ENCODE peak calls at places on chromosomes 2 and 18, in five cellular contexts. One of them, this sample, is unnamed.

GRCh38 chr2:220270506-220271070 is 643.2 kb downstream of the SLC4A3 start:
- DNase-seq in suprapubic skin: no peak
- DNase-seq in HFF-Myc: no peak
- DNase-seq in BE2C: no peak
- DNase-seq in astrocyte: no peak
- DNase-seq in this sample: no peak

GRCh38 chr2:112817082-112817481 is 19.5 kb downstream of the IL1B start:
- DNase-seq in suprapubic skin: no peak
- DNase-seq in BE2C: no peak
- DNase-seq in astrocyte: no peak
- DNase-seq in HFF-Myc: no peak
- DNase-seq in this sample: no peak

GRCh38 chr2:68196120-68196716 is 38.5 kb downstream of the PNO1 start:
- DNase-seq in astrocyte: peak
- DNase-seq in suprapubic skin: no peak
- DNase-seq in HFF-Myc: no peak
- DNase-seq in BE2C: no peak
- DNase-seq in this sample: no peak

GRCh38 chr2:65545818-65546217 is 113.4 kb upstream of the SPRED2 start:
- DNase-seq in HFF-Myc: no peak
- DNase-seq in BE2C: no peak
- DNase-seq in suprapubic skin: no peak
- DNase-seq in astrocyte: peak
- DNase-seq in this sample: no peak

GRCh38 chr2:102094917-102095316 is 47.6 kb upstream of the IL1R1 start:
- DNase-seq in astrocyte: peak
- DNase-seq in suprapubic skin: no peak
- DNase-seq in BE2C: no peak
- DNase-seq in HFF-Myc: peak
- DNase-seq in this sample: no peak

GRCh38 chr18:75276813-75277628 is 66.4 kb downstream of the TSHZ1 start:
- DNase-seq in astrocyte: peak
- DNase-seq in BE2C: no peak
- DNase-seq in HFF-Myc: peak
- DNase-seq in suprapubic skin: no peak
- DNase-seq in this sample: no peak

GRCh38 chr18:57942493-57942892 is 101.5 kb upstream of the NEDD4L start:
- DNase-seq in HFF-Myc: no peak
- DNase-seq in astrocyte: no peak
- DNase-seq in BE2C: no peak
- DNase-seq in suprapubic skin: no peak
- DNase-seq in this sample: no peak

GRCh38 chr2:48249093-48249492 is 280.9 kb upstream of the STON1 start:
- DNase-seq in HFF-Myc: peak
- DNase-seq in astrocyte: peak
- DNase-seq in BE2C: no peak
- DNase-seq in suprapubic skin: no peak
- DNase-seq in this sample: no peak

GRCh38 chr18:78625446-78625845 is 354.2 kb upstream of the SALL3 start:
- DNase-seq in BE2C: no peak
- DNase-seq in suprapubic skin: no peak
- DNase-seq in HFF-Myc: no peak
- DNase-seq in astrocyte: no peak
- DNase-seq in this sample: no peak

GRCh38 chr2:128319773-128320608 is 1.3 kb upstream of the HS6ST1 start:
- DNase-seq in suprapubic skin: no peak
- DNase-seq in BE2C: no peak
- DNase-seq in astrocyte: no peak
- DNase-seq in HFF-Myc: no peak
- DNase-seq in this sample: no peak

GRCh38 chr2:85718006-85718391 is 23.8 kb downstream of the GNLY start:
- DNase-seq in astrocyte: no peak
- DNase-seq in suprapubic skin: no peak
- DNase-seq in BE2C: peak
- DNase-seq in HFF-Myc: no peak
- DNase-seq in this sample: no peak

GRCh38 chr2:75621228-75621627 is 25.4 kb upstream of the MRPL19 start:
- DNase-seq in HFF-Myc: no peak
- DNase-seq in astrocyte: no peak
- DNase-seq in BE2C: no peak
- DNase-seq in suprapubic skin: no peak
- DNase-seq in this sample: no peak

GRCh38 chr2:207766697-207767460 is 2.8 kb downstream of the FZD5 start:
- DNase-seq in BE2C: no peak
- DNase-seq in HFF-Myc: no peak
- DNase-seq in astrocyte: no peak
- DNase-seq in suprapubic skin: no peak
- DNase-seq in this sample: no peak

DNA sequence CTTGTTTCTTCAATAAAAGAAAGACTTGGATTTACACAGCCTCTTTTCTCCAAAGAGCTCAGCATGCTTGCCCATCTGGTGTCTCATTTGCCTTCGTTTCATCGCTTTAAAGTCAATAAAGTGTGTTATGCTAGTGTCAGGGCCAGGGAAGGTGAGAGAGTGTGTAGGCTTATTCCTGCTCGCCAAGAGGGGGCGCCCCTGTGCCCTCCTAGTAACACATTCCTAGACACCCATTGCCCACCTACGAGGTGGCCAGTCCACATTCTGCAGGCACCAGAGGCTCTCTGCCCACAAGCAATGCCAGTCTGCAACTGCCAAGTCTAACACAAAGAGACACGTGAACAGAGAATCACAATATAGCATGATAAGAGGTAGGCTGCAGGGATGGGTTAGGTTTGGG is 39.4 kb upstream of the DAPL1 start:
- DNase-seq in BE2C: no peak
- DNase-seq in suprapubic skin: no peak
- DNase-seq in astrocyte: no peak
- DNase-seq in HFF-Myc: no peak
- DNase-seq in this sample: no peak
- TF ChIP-seq CTCF in BE2C: peak
- TF ChIP-seq CTCF in suprapubic skin: no peak
- TF ChIP-seq CTCF in astrocyte: peak
- TF ChIP-seq CTCF in HFF-Myc: peak
- TF ChIP-seq CTCF in this sample: peak

GRCh38 chr2:84653302-84653701 is 137.0 kb downstream of the DNAH6 start:
- DNase-seq in suprapubic skin: no peak
- DNase-seq in BE2C: no peak
- DNase-seq in astrocyte: no peak
- DNase-seq in HFF-Myc: no peak
- DNase-seq in this sample: no peak
- TF ChIP-seq CTCF in suprapubic skin: no peak
- TF ChIP-seq CTCF in BE2C: no peak
- TF ChIP-seq CTCF in astrocyte: no peak
- TF ChIP-seq CTCF in HFF-Myc: peak
- TF ChIP-seq CTCF in this sample: no peak

GRCh38 chr2:106053581-106053980 is 140.5 kb downstream of the UXS1 start:
- DNase-seq in astrocyte: no peak
- DNase-seq in BE2C: no peak
- DNase-seq in HFF-Myc: no peak
- DNase-seq in suprapubic skin: no peak
- DNase-seq in this sample: no peak

GRCh38 chr2:106053116-106053515 is 141.0 kb downstream of the UXS1 start:
- DNase-seq in HFF-Myc: peak
- DNase-seq in suprapubic skin: no peak
- DNase-seq in BE2C: no peak
- DNase-seq in astrocyte: peak
- DNase-seq in this sample: no peak

GRCh38 chr2:106057206-106057605 is 136.9 kb downstream of the UXS1 start:
- DNase-seq in HFF-Myc: no peak
- DNase-seq in astrocyte: no peak
- DNase-seq in suprapubic skin: no peak
- DNase-seq in BE2C: no peak
- DNase-seq in this sample: no peak

GRCh38 chr2:106054880-106055655 is 139.0 kb downstream of the UXS1 start:
- DNase-seq in astrocyte: no peak
- DNase-seq in HFF-Myc: no peak
- DNase-seq in suprapubic skin: no peak
- DNase-seq in BE2C: no peak
- DNase-seq in this sample: no peak

GRCh38 chr2:106054336-106054735 is 139.8 kb downstream of the UXS1 start:
- DNase-seq in astrocyte: no peak
- DNase-seq in BE2C: no peak
- DNase-seq in suprapubic skin: no peak
- DNase-seq in HFF-Myc: no peak
- DNase-seq in this sample: no peak
- TF ChIP-seq CTCF in astrocyte: no peak
- TF ChIP-seq CTCF in BE2C: no peak
- TF ChIP-seq CTCF in suprapubic skin: no peak
- TF ChIP-seq CTCF in HFF-Myc: no peak
- TF ChIP-seq CTCF in this sample: no peak

DNA sequence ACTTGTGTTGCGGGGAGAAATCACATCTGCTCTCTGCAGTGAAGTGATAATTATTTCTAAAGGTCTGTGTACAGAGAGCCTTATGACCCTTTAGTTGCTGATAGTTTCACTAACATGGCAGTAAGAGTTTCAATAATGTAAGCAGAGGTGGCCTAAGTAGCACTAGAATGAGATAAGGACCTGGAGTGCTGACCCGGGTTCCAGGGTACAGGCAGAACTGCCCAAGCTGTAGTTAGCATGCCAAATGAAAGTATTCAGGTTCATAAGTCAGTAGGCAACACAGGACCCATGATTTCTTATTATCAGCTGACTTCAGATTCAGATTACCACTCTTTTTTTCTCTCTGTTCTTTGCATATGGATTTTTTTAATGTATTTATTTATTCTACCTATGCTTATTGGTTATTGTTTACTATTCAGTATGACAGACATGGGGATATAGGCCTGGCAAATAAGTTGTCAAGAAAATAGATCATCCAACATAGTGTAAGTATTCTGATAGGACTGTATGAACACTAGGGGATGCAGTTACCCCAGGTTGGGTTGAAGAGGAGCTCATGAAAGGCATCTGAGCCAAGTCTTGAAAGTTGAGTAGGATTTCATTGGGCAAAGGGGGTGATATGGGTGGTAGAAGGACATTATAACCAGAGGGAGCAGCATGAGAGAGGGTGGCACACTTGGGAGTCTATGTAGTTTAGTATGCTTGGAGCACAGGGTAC is 105.2 kb downstream of the CCDC85A start:
- DNase-seq in BE2C: no peak
- DNase-seq in astrocyte: no peak
- DNase-seq in suprapubic skin: no peak
- DNase-seq in HFF-Myc: no peak
- DNase-seq in this sample: no peak
- TF ChIP-seq CTCF in BE2C: no peak
- TF ChIP-seq CTCF in astrocyte: no peak
- TF ChIP-seq CTCF in suprapubic skin: no peak
- TF ChIP-seq CTCF in HFF-Myc: no peak
- TF ChIP-seq CTCF in this sample: no peak

DNA sequence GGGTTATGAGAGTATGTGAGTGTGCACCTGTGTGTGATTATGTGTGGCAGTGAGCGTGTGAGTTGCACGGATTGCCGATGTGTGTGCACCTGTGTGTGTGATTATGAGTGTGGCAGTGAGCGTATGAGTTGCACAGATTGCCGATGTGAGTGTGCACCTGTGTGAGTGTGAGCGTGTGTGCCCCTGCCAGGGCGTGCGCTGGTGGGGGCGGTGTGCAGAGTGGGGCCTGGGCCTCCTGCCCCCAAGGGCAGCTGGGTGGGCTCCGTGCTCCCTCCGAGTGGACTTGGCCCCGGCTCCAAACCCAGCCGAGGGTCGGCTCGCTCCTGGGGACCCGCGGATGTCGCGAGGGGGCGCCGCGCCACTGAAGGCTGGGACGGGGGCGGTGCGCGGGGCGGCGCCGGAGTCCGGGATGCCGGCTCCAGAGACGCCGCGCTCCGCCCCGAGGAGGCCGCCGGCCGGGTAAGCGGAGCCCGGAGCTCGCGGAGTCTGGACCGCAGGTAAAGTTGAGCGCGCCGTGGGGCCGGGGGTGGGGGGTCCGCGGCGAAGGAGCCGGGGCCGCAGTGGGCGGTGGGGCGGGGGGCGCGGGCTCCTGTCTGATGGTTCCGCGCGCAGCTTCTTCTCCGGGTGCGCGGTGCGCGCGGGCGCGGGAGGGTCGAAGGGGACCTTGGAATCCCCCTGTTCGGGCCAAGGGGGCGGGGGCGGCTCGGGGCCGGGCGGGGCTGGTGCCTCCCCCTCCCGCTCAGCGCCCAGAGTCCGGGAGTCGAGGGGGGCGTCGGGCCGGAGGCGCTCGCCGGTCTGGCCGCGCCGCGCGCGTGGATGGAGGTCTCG is at the start of gene KCNG2:
- DNase-seq in BE2C: peak
- DNase-seq in suprapubic skin: no peak
- DNase-seq in HFF-Myc: no peak
- DNase-seq in astrocyte: no peak
- DNase-seq in this sample: peak
- TF ChIP-seq CTCF in BE2C: no peak
- TF ChIP-seq CTCF in suprapubic skin: no peak
- TF ChIP-seq CTCF in HFF-Myc: no peak
- TF ChIP-seq CTCF in astrocyte: no peak
- TF ChIP-seq CTCF in this sample: peak

GRCh38 chr2:225008935-225009334 is 33.3 kb downstream of the DOCK10 start:
- DNase-seq in HFF-Myc: no peak
- DNase-seq in suprapubic skin: no peak
- DNase-seq in BE2C: peak
- DNase-seq in astrocyte: no peak
- DNase-seq in this sample: no peak
- TF ChIP-seq CTCF in HFF-Myc: peak
- TF ChIP-seq CTCF in suprapubic skin: no peak
- TF ChIP-seq CTCF in BE2C: peak
- TF ChIP-seq CTCF in astrocyte: peak
- TF ChIP-seq CTCF in this sample: peak

DNA sequence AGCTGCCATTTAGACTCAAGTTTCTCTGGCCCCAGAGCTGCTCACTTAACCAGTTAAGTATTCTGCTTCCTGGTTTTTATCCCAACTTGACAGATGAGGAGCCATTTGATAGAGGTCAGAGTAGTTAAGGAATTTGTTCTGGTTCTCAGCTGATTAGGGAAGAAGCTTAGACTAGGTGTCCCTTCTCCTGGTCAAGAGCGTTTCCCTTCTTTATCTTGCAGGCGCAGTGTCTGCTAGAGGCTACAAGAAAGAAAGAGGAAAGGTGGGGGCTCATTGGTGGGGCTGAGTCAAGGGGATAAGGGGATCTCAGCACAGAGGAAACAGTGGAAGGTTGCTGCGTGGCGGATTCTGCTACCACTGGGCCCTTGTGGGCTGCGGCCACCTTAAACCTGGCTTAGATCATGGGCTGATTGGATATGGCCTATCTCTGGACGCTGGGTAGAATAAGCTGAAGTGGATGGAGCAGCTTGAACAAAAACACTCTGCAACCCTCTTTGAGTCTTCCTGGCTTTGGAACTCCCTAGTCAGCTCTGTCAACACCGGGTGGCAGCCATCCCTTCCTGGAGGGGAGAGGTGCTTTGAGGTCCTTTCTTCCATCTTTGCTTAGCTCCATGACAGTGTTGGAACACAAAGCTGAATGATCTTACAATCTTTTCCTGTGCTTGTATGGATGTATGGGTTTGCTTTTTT is 70.8 kb downstream of the QPCT start:
- DNase-seq in HFF-Myc: no peak
- DNase-seq in astrocyte: no peak
- DNase-seq in BE2C: peak
- DNase-seq in suprapubic skin: no peak
- DNase-seq in this sample: no peak
- TF ChIP-seq CTCF in HFF-Myc: peak
- TF ChIP-seq CTCF in astrocyte: peak
- TF ChIP-seq CTCF in BE2C: peak
- TF ChIP-seq CTCF in suprapubic skin: no peak
- TF ChIP-seq CTCF in this sample: no peak

GRCh38 chr2:60555066-60555793 is 1.8 kb upstream of the BCL11A start:
- DNase-seq in HFF-Myc: no peak
- DNase-seq in suprapubic skin: no peak
- DNase-seq in BE2C: peak
- DNase-seq in astrocyte: peak
- DNase-seq in this sample: no peak
- TF ChIP-seq CTCF in HFF-Myc: peak
- TF ChIP-seq CTCF in suprapubic skin: no peak
- TF ChIP-seq CTCF in BE2C: peak
- TF ChIP-seq CTCF in astrocyte: peak
- TF ChIP-seq CTCF in this sample: peak

GRCh38 chr2:133532919-133533318 is 35.3 kb downstream of the NCKAP5 start:
- DNase-seq in BE2C: no peak
- DNase-seq in HFF-Myc: no peak
- DNase-seq in suprapubic skin: no peak
- DNase-seq in astrocyte: peak
- DNase-seq in this sample: no peak
- TF ChIP-seq CTCF in BE2C: no peak
- TF ChIP-seq CTCF in HFF-Myc: no peak
- TF ChIP-seq CTCF in suprapubic skin: no peak
- TF ChIP-seq CTCF in astrocyte: no peak
- TF ChIP-seq CTCF in this sample: no peak